ENCODE peak calls at places on chromosomes 1 and 21, in four cellular contexts. N, X, V and O are unnamed samples.

GRCh38 chr1:10031461-10031860 is 1.3 kb upstream of the UBE4B start:
- DNase-seq in X (no peak), V (no peak), N (no peak), O (peak)

GRCh38 chr1:167625040-167625823 is 4.8 kb upstream of the RCSD1 start:
- DNase-seq in N (no peak), V (no peak), X (no peak), O (no peak)

GRCh38 chr1:89552481-89553194 is 28.0 kb downstream of the LRRC8B start:
- DNase-seq in V (no peak), N (no peak), X (no peak), O (peak)

GRCh38 chr21:16239659-16240265 is 510.0 kb downstream of the USP25 start:
- DNase-seq in X (no peak), V (no peak), N (no peak), O (peak)

GRCh38 chr1:77504986-77505385 is 177.5 kb downstream of the ZZZ3 start:
- DNase-seq in V (no peak), N (no peak), X (no peak), O (peak)

GRCh38 chr1:22808186-22808845 is 97.7 kb downstream of the EPHB2 start:
- DNase-seq in N (no peak), V (no peak), X (no peak), O (peak)

GRCh38 chr1:66542811-66543767 is 9.1 kb downstream of the SGIP1 start:
- DNase-seq in V (no peak), X (no peak), N (no peak), O (peak)

GRCh38 chr1:174584071-174584470 is 136.3 kb downstream of the GPR52 start:
- DNase-seq in V (no peak), X (no peak), N (no peak), O (no peak)

GRCh38 chr1:218171302-218171893 is 113.7 kb upstream of the RRP15 start:
- DNase-seq in N (peak), X (no peak), V (no peak), O (peak)

GRCh38 chr1:45331436-45332345 is 5.0 kb downstream of the HPDL start:
- DNase-seq in N (no peak), X (no peak), V (no peak), O (no peak)

GRCh38 chr1:6104631-6105030 is 58.9 kb downstream of the KCNAB2 start:
- DNase-seq in N (no peak), V (no peak), X (no peak), O (no peak)

GRCh38 chr21:20004353-20004752 is 993.9 kb upstream of the NCAM2 start:
- DNase-seq in N (no peak), V (no peak), X (no peak), O (peak)

GRCh38 chr1:216600730-216601426 is 122.4 kb downstream of the ESRRG start:
- DNase-seq in V (peak), N (peak), X (peak), O (peak)

GRCh38 chr1:41649445-41650175 is 165.1 kb upstream of the EDN2 start:
- DNase-seq in V (no peak), X (no peak), N (no peak), O (no peak)

GRCh38 chr1:26582836-26583460 is 53.4 kb downstream of the RPS6KA1 start:
- DNase-seq in N (no peak), X (no peak), V (no peak), O (peak)

GRCh38 chr1:22576148-22576544 is 12.9 kb downstream of the EPHA8 start:
- DNase-seq in X (no peak), N (no peak), V (no peak), O (no peak)

GRCh38 chr1:33576821-33577599 is 104.6 kb downstream of the ZSCAN20 start:
- DNase-seq in X (no peak), N (no peak), V (no peak), O (no peak)

GRCh38 chr1:2380816-2381591 is 10.3 kb downstream of the MORN1 start:
- DNase-seq in V (no peak), N (no peak), X (no peak), O (no peak)

GRCh38 chr1:47424336-47424982 is 8.4 kb downstream of the FOXE3 start:
- DNase-seq in N (peak), X (peak), V (no peak), O (peak)

GRCh38 chr1:45332346-45332720 is 5.6 kb downstream of the HPDL start:
- DNase-seq in N (no peak), V (no peak), X (no peak), O (no peak)

GRCh38 chr1:220921498-220921897 is 42.3 kb downstream of the HLX start:
- DNase-seq in N (no peak), X (no peak), V (no peak), O (no peak)

GRCh38 chr1:206556748-206557635 is 49.7 kb downstream of the RASSF5 start:
- DNase-seq in N (peak), X (peak), V (no peak), O (peak)

GRCh38 chr1:209926045-209926444 is 12.0 kb upstream of the SYT14 start:
- DNase-seq in V (no peak), N (no peak), X (no peak), O (no peak)

GRCh38 chr1:240833057-240833456 is 221.1 kb upstream of the GREM2 start:
- DNase-seq in V (no peak), X (no peak), N (no peak), O (no peak)

GRCh38 chr1:115951552-115951951 is 24.8 kb upstream of the SLC22A15 start:
- DNase-seq in X (no peak), N (no peak), V (no peak), O (no peak)

GRCh38 chr1:115953180-115953579 is 23.1 kb upstream of the SLC22A15 start:
- DNase-seq in V (no peak), X (no peak), N (no peak), O (no peak)

GRCh38 chr1:115952547-115952946 is 23.8 kb upstream of the SLC22A15 start:
- DNase-seq in V (no peak), X (no peak), N (no peak), O (no peak)

GRCh38 chr1:115955228-115955627 is 21.1 kb upstream of the SLC22A15 start:
- DNase-seq in X (no peak), V (no peak), N (no peak), O (no peak)

DNA sequence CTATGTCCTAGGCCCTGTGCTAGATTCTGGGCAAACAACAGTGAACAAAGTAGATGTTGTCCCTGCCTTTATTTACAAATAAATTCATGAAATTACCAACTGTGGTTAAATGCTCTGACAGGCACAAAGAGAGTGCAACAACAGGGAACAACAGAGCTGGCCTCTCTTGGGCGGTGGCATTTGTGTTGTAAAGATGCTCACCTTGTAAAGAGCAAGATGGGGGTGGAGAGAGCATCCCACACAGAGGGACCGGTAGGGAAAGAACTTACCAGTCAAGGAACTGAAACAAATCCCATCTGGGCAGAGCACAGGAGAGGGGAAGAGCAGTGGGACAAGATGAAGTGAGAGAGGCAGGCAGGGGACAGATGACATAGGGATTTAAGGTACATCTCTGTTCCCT is 21.6 kb upstream of the SLC22A15 start:
- DNase-seq in N (no peak), X (no peak), V (no peak), O (no peak)
- H2BK12ac ChIP-seq in N (no peak), X (no peak), V (no peak), O (no peak)

GRCh38 chr1:169117014-169117413 is 10.5 kb downstream of the ATP1B1 start:
- DNase-seq in V (no peak), X (no peak), N (no peak), O (no peak)
- H2BK120ac ChIP-seq in V (no peak), X (no peak), N (no peak), O (no peak)

DNA sequence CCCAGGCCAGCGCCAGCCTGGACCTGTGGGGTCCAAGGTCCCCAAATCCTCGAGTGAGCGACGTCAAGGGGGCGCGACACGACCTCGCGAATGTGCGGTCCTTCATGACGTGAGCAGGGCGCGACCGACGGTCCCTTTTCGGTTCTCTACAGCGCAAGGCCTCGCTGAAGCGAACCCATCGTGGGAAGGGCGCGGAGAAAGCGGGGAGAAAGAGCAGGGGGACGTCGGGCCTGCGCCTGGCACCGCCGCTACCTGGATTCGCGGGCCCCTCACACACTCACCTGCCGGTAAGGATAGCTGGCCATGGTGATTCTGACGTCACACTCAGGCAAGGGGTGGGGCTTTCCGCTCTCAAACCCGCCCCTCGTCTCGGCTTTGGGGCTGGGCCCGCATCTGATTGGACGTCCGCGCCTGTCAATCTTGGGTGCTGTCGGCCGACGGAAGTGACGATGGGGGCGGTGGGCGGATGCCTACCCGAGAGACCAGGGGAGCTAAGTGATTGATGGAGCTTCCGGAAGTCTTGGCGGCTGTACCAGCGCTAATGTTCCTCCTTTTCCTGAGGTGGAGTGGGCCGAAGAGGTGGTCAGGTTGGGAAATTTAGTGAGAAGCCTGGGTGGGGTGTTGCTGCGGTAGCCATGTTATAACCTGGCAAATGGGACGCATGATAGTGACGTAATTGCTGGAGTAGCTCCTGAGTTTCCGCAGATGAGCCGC is at the start of gene PEF1:
- DNase-seq in V (peak), X (peak), N (peak), O (peak)
- H2BK15ac ChIP-seq in V (peak), X (no peak), N (no peak), O (peak)

DNA sequence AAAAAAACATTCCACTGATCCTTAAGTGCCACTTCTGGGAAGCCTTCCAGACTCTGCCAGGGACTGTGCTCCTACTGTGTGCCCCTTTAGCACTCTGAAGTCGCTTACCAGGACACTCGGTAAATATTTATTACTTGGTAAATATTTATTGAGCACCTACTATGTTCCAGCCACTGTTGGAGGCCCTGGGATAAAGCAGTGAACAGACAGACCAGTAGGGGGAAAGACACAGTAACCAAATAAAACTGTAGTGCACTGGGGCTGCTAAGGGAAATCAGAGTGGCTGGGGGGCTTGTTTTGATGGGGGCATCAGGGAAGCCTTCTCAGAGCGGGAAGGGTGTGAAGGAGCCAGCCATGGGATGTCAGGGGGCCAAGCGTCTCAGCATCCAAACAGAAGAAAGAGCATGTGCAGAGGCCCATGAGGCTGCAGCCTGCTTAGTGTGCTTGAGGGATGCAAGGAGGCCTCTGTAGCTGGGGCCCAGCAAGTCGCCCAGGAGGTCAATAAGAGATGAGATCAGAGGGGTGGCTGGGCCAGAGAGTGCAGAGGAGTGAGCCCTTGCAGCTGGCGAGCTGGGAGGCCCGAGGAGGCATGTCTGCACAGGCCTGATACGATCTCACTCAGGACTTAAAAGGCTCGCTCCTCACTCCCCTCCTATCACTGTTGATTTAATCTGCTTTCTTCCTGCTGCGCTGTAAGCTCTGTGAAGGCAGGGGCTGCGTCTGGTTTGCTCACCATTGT is 28.6 kb downstream of the KAZN start:
- DNase-seq in N (no peak), X (no peak), V (no peak), O (peak)
- H2BK12ac ChIP-seq in N (peak), X (no peak), V (no peak), O (no peak)

GRCh38 chr1:173426057-173426456 is 51.1 kb upstream of the PRDX6 start:
- DNase-seq in X (no peak), N (no peak), V (no peak), O (no peak)

GRCh38 chr1:173423326-173423725 is 53.8 kb upstream of the PRDX6 start:
- DNase-seq in X (no peak), V (no peak), N (no peak), O (no peak)

GRCh38 chr1:173422456-173422976 is 54.6 kb upstream of the PRDX6 start:
- DNase-seq in X (no peak), N (no peak), V (no peak), O (no peak)

GRCh38 chr1:173424786-173425407 is 52.2 kb upstream of the PRDX6 start:
- DNase-seq in N (no peak), V (no peak), X (no peak), O (no peak)

DNA sequence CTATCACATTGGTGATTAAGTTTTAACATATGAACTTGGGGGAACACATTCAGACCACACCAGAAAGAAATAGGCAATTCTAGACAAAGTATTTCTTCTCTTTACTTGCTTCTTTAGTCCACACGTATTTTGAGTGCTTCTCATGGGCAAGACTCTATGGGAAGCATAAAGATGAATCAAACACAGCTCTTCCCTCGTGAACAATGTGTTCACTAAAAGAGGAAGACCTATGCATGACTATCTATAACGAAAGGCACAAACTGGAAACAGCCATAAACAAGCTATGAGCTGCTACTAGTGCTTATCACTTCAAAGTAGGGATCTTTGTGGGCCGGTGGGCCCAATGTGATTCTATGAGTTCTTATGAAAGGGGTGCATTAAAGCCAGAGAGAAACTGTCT is 53.0 kb upstream of the PRDX6 start:
- DNase-seq in X (no peak), V (no peak), N (no peak), O (no peak)
- H2BK120ac ChIP-seq in X (no peak), V (no peak), N (no peak), O (no peak)

DNA sequence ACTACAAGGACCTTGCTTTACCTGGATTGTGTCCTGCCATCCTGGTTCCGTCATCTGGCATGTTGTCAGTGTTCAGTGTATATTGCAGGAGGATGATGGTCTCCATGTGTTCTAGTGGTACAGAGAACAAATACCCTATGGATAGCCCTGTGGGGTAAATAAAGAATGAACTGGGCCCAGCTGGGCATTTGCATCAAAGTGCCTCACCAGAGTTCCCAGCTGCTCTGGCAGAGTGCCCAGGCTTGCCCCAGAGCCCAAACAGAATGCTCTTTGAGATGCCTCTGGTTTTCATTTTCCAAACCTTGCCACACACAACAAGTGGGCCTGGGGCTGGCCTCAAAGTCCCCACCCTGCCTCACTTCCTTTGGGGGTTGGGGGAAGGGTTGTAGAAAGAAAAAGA is 82.1 kb downstream of the LMO4 start:
- DNase-seq in V (no peak), X (no peak), N (no peak), O (peak)
- H2BK15ac ChIP-seq in V (no peak), X (no peak), N (no peak), O (no peak)

GRCh38 chr1:243850013-243850367 is at the start of gene AKT3:
- DNase-seq in V (no peak), N (peak), X (peak), O (no peak)
- H2BK12ac ChIP-seq in V (peak), N (no peak), X (no peak), O (peak)

DNA sequence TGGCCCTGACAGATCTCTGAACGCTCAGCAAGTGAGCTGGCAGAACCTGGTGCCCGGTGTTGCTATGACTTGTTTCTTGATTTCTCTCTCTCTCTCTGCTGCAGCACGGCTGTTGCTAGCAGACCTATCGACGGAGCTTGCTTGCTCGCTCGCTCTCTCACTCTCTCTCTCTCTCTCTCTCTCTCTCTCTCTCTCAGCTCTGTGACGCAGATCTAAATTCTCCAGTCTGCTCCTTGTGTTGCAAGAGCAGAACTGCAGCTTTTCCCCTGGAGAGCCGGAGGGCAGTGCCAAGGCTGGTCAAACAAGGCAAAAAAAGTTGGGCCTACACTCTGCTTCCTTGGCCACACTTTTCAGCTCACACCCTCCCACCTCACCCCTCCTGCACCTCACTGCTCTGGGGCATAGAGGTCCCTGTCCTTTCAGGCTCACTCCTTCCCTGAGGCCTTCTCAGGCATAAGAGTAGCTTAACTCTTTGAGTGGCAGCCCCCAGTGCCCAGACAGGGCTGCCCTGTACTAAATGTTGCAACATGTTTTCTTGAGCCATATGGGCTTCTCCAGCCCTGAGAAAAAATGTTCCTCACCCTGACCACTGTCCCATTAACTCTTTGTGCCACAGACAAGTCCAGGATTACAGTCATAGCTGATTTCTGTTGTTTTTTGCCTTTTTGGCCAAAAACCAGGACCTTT is 72.2 kb downstream of the CD46 start:
- DNase-seq in N (peak), V (peak), X (peak), O (peak)
- H2BK120ac ChIP-seq in N (no peak), V (no peak), X (no peak), O (no peak)

DNA sequence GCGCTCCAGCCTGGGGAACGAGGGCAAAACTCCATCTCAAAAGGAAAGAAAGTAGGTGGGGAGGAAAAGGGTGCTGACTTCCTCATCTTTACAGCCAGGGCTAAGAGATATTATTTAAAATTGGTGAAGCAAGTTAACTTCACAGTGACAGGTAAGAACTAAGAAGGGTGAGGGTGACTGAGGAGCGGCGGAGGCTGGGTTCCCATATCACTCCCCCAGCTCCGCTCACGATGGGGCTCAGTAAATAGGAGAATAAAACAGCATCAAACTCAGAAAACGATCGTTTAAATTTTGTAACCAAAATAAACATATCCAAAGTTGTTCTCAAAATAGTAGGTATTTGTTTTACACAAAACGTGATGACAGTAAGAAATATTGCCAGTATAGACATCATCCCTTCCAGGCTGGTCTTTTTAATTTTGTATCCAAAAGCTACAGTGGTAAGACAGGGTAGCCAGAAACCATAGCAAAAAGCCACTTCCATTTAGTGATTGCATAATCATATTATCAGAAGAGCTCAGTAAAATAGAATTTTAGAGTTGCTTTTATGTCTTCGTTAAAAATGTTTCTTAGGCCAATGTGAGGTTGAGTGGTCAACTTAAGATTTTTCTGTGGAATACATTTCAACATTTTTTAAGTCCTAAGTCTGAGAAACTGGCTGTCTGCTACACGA is 26.2 kb upstream of the ADARB1 start:
- DNase-seq in N (no peak), V (no peak), X (no peak), O (no peak)
- H2BK15ac ChIP-seq in N (no peak), V (no peak), X (no peak), O (no peak)